ENCODE peak calls at places on chromosomes 12 and 14, in six cellular contexts. One of them, this sample, is unnamed. For H3K36me3, the result is how much of the 10 kb centered on the place peaks cover.

GRCh38 chr12:19515179-19515578 is 75.9 kb downstream of the AEBP2 start:
- DNase-seq in uterus: no peak
- DNase-seq in spleen: no peak
- DNase-seq in CD4-positive, CD25-positive, alpha-beta regulatory T cell: no peak
- DNase-seq in lung: no peak
- DNase-seq in brain microvascular endothelial cell: no peak
- DNase-seq in this sample: no peak

GRCh38 chr12:130965668-130966067 is 12.0 kb downstream of the ADGRD1 start:
- DNase-seq in brain microvascular endothelial cell: no peak
- DNase-seq in CD4-positive, CD25-positive, alpha-beta regulatory T cell: no peak
- DNase-seq in uterus: no peak
- DNase-seq in spleen: no peak
- DNase-seq in lung: no peak
- DNase-seq in this sample: no peak

GRCh38 chr12:45994736-45995135 is 4.4 kb upstream of the SCAF11 start:
- DNase-seq in brain microvascular endothelial cell: no peak
- DNase-seq in CD4-positive, CD25-positive, alpha-beta regulatory T cell: no peak
- DNase-seq in uterus: no peak
- DNase-seq in spleen: no peak
- DNase-seq in lung: no peak
- DNase-seq in this sample: peak

GRCh38 chr14:32311294-32312009 is 17.6 kb upstream of the AKAP6 start:
- DNase-seq in CD4-positive, CD25-positive, alpha-beta regulatory T cell: no peak
- DNase-seq in spleen: no peak
- DNase-seq in lung: no peak
- DNase-seq in brain microvascular endothelial cell: no peak
- DNase-seq in uterus: no peak
- DNase-seq in this sample: no peak

GRCh38 chr14:28596336-28596735 is 170.3 kb upstream of the FOXG1 start:
- DNase-seq in brain microvascular endothelial cell: peak
- DNase-seq in uterus: no peak
- DNase-seq in spleen: no peak
- DNase-seq in CD4-positive, CD25-positive, alpha-beta regulatory T cell: no peak
- DNase-seq in lung: no peak
- DNase-seq in this sample: no peak

GRCh38 chr12:93563807-93564538 is 8.5 kb upstream of the SOCS2 start:
- DNase-seq in spleen: no peak
- DNase-seq in lung: peak
- DNase-seq in CD4-positive, CD25-positive, alpha-beta regulatory T cell: peak
- DNase-seq in brain microvascular endothelial cell: no peak
- DNase-seq in uterus: no peak
- DNase-seq in this sample: peak

GRCh38 chr12:39872425-39872824 is 233.5 kb downstream of the SLC2A13 start:
- DNase-seq in CD4-positive, CD25-positive, alpha-beta regulatory T cell: no peak
- DNase-seq in spleen: no peak
- DNase-seq in uterus: no peak
- DNase-seq in lung: no peak
- DNase-seq in brain microvascular endothelial cell: no peak
- DNase-seq in this sample: no peak

GRCh38 chr12:84637926-84638325 is 274.7 kb downstream of the SLC6A15 start:
- DNase-seq in uterus: no peak
- DNase-seq in CD4-positive, CD25-positive, alpha-beta regulatory T cell: no peak
- DNase-seq in spleen: no peak
- DNase-seq in lung: no peak
- DNase-seq in brain microvascular endothelial cell: peak
- DNase-seq in this sample: no peak

GRCh38 chr12:116376354-116377193 is 99.1 kb upstream of the MED13L start:
- DNase-seq in spleen: no peak
- DNase-seq in lung: no peak
- DNase-seq in uterus: no peak
- DNase-seq in brain microvascular endothelial cell: no peak
- DNase-seq in CD4-positive, CD25-positive, alpha-beta regulatory T cell: no peak
- DNase-seq in this sample: no peak

GRCh38 chr12:98355322-98355721 is 160.1 kb upstream of the TMPO start:
- DNase-seq in uterus: no peak
- DNase-seq in lung: no peak
- DNase-seq in spleen: no peak
- DNase-seq in brain microvascular endothelial cell: peak
- DNase-seq in CD4-positive, CD25-positive, alpha-beta regulatory T cell: no peak
- DNase-seq in this sample: no peak

GRCh38 chr14:97206948-97207347 is 409.8 kb downstream of the VRK1 start:
- DNase-seq in brain microvascular endothelial cell: no peak
- DNase-seq in spleen: no peak
- DNase-seq in lung: no peak
- DNase-seq in uterus: no peak
- DNase-seq in CD4-positive, CD25-positive, alpha-beta regulatory T cell: no peak
- DNase-seq in this sample: no peak

GRCh38 chr12:85866929-85867776 is 6.9 kb upstream of the NTS start:
- DNase-seq in uterus: peak
- DNase-seq in brain microvascular endothelial cell: peak
- DNase-seq in lung: peak
- DNase-seq in spleen: no peak
- DNase-seq in CD4-positive, CD25-positive, alpha-beta regulatory T cell: no peak
- DNase-seq in this sample: peak

GRCh38 chr12:6312529-6313325 is 2.2 kb downstream of the PLEKHG6 start:
- DNase-seq in CD4-positive, CD25-positive, alpha-beta regulatory T cell: no peak
- DNase-seq in spleen: no peak
- DNase-seq in uterus: no peak
- DNase-seq in lung: peak
- DNase-seq in brain microvascular endothelial cell: no peak
- DNase-seq in this sample: peak

GRCh38 chr12:6866920-6867406 is 368 bp upstream of the TPI1 start:
- DNase-seq in lung: no peak
- DNase-seq in uterus: no peak
- DNase-seq in CD4-positive, CD25-positive, alpha-beta regulatory T cell: no peak
- DNase-seq in brain microvascular endothelial cell: peak
- DNase-seq in spleen: peak
- DNase-seq in this sample: peak

GRCh38 chr14:77098470-77099353 is 654 bp downstream of the CIPC start:
- DNase-seq in lung: peak
- DNase-seq in uterus: peak
- DNase-seq in brain microvascular endothelial cell: no peak
- DNase-seq in CD4-positive, CD25-positive, alpha-beta regulatory T cell: no peak
- DNase-seq in spleen: no peak
- DNase-seq in this sample: no peak

GRCh38 chr12:124217508-124217981 is 77.3 kb upstream of the RFLNA start:
- DNase-seq in brain microvascular endothelial cell: peak
- DNase-seq in spleen: no peak
- DNase-seq in lung: no peak
- DNase-seq in uterus: no peak
- DNase-seq in CD4-positive, CD25-positive, alpha-beta regulatory T cell: no peak
- DNase-seq in this sample: no peak

GRCh38 chr12:575129-575502 is 88.1 kb downstream of the NINJ2 start:
- DNase-seq in spleen: no peak
- DNase-seq in CD4-positive, CD25-positive, alpha-beta regulatory T cell: no peak
- DNase-seq in brain microvascular endothelial cell: no peak
- DNase-seq in uterus: no peak
- DNase-seq in lung: no peak
- DNase-seq in this sample: no peak

GRCh38 chr14:31834616-31835015 is 242.5 kb upstream of the ARHGAP5 start:
- DNase-seq in spleen: no peak
- DNase-seq in brain microvascular endothelial cell: peak
- DNase-seq in lung: no peak
- DNase-seq in uterus: no peak
- DNase-seq in CD4-positive, CD25-positive, alpha-beta regulatory T cell: no peak
- DNase-seq in this sample: no peak

GRCh38 chr12:67519824-67520433 is 128.6 kb upstream of the DYRK2 start:
- DNase-seq in CD4-positive, CD25-positive, alpha-beta regulatory T cell: no peak
- DNase-seq in uterus: no peak
- DNase-seq in lung: no peak
- DNase-seq in spleen: no peak
- DNase-seq in brain microvascular endothelial cell: no peak
- DNase-seq in this sample: peak

GRCh38 chr14:58104808-58105207 is 47.2 kb downstream of the ARMH4 start:
- DNase-seq in spleen: no peak
- DNase-seq in uterus: no peak
- DNase-seq in lung: no peak
- DNase-seq in CD4-positive, CD25-positive, alpha-beta regulatory T cell: no peak
- DNase-seq in brain microvascular endothelial cell: peak
- DNase-seq in this sample: no peak

GRCh38 chr12:95605875-95606274 is 54.6 kb upstream of the USP44 start:
- DNase-seq in uterus: no peak
- DNase-seq in lung: no peak
- DNase-seq in spleen: no peak
- DNase-seq in brain microvascular endothelial cell: peak
- DNase-seq in CD4-positive, CD25-positive, alpha-beta regulatory T cell: no peak
- DNase-seq in this sample: no peak

GRCh38 chr12:59357811-59358210 is 238.0 kb upstream of the SLC16A7 start:
- DNase-seq in lung: no peak
- DNase-seq in CD4-positive, CD25-positive, alpha-beta regulatory T cell: no peak
- DNase-seq in brain microvascular endothelial cell: no peak
- DNase-seq in spleen: no peak
- DNase-seq in uterus: no peak
- DNase-seq in this sample: no peak

GRCh38 chr12:6551063-6551461 is 4.8 kb downstream of the IFFO1 start:
- DNase-seq in spleen: peak
- DNase-seq in CD4-positive, CD25-positive, alpha-beta regulatory T cell: no peak
- DNase-seq in lung: no peak
- DNase-seq in uterus: peak
- DNase-seq in brain microvascular endothelial cell: no peak
- DNase-seq in this sample: peak

GRCh38 chr12:3463927-3464326 is 27.1 kb upstream of the PRMT8 start:
- DNase-seq in lung: no peak
- DNase-seq in CD4-positive, CD25-positive, alpha-beta regulatory T cell: no peak
- DNase-seq in uterus: no peak
- DNase-seq in spleen: no peak
- DNase-seq in brain microvascular endothelial cell: no peak
- DNase-seq in this sample: no peak

GRCh38 chr12:118126119-118126757 is 9.7 kb upstream of the PEBP1 start:
- DNase-seq in brain microvascular endothelial cell: no peak
- DNase-seq in CD4-positive, CD25-positive, alpha-beta regulatory T cell: no peak
- DNase-seq in spleen: peak
- DNase-seq in lung: peak
- DNase-seq in uterus: no peak
- DNase-seq in this sample: no peak

GRCh38 chr14:90409209-90409730 is 12.4 kb downstream of the CALM1 start:
- DNase-seq in brain microvascular endothelial cell: peak
- DNase-seq in CD4-positive, CD25-positive, alpha-beta regulatory T cell: no peak
- DNase-seq in lung: no peak
- DNase-seq in uterus: peak
- DNase-seq in spleen: no peak
- DNase-seq in this sample: no peak

GRCh38 chr12:117124421-117125274 is 25.4 kb upstream of the TESC start:
- DNase-seq in lung: no peak
- DNase-seq in uterus: no peak
- DNase-seq in brain microvascular endothelial cell: no peak
- DNase-seq in CD4-positive, CD25-positive, alpha-beta regulatory T cell: no peak
- DNase-seq in spleen: no peak
- DNase-seq in this sample: no peak

GRCh38 chr14:101119830-101120571 is 216.5 kb upstream of the RTL1 start:
- DNase-seq in CD4-positive, CD25-positive, alpha-beta regulatory T cell: no peak
- DNase-seq in uterus: peak
- DNase-seq in brain microvascular endothelial cell: no peak
- DNase-seq in lung: peak
- DNase-seq in spleen: peak
- DNase-seq in this sample: peak

GRCh38 chr14:45227566-45227965 is 25.4 kb downstream of the MIS18BP1 start:
- DNase-seq in brain microvascular endothelial cell: no peak
- DNase-seq in uterus: no peak
- DNase-seq in CD4-positive, CD25-positive, alpha-beta regulatory T cell: no peak
- DNase-seq in spleen: no peak
- DNase-seq in lung: no peak
- DNase-seq in this sample: no peak

DNA sequence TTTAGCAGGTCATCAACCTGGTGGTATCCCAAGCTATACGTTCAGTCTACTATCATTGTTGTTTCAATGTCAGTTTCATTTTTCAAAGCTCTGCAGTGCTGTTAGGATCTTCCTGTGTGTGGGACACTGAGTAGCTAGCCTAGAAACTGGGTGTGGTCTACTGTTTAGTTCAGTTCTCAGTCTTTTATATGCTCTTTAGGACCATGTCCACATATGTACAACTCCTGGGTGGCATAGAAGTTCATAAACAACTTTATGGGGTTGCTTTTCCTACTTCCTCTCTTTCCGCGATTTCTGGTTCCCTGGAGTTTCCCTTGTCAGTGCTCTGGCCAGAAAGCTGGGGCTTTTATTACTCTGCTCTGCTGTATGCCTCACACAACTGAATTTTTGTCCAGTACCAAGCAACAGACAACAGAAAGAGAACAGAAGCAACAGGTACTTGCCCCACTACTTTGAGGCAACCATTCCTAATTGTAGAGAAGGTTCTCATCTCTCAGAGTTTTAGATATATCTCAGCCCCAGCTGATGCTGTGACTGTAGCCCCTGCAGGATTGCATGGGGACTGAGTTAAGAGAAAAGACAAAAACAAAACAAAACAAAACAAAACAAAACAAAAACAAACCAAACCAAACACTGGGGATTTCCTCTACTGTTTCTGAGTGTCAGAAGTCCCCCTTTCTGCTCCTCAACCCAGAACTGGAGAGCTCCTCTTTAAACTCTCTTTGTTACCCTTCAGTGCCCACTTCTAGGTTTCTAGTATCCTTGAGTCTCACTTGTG is 30.3 kb downstream of the MIS18BP1 start:
- DNase-seq in lung: no peak
- DNase-seq in spleen: no peak
- DNase-seq in uterus: no peak
- DNase-seq in brain microvascular endothelial cell: no peak
- DNase-seq in CD4-positive, CD25-positive, alpha-beta regulatory T cell: no peak
- DNase-seq in this sample: no peak
- H3K36me3 ChIP-seq in lung: under half
- H3K36me3 ChIP-seq in spleen: under half
- H3K36me3 ChIP-seq in uterus: under half
- H3K36me3 ChIP-seq in brain microvascular endothelial cell: under half
- H3K36me3 ChIP-seq in CD4-positive, CD25-positive, alpha-beta regulatory T cell: under half
- H3K36me3 ChIP-seq in this sample: under half

GRCh38 chr12:104792570-104792969 is 165.5 kb downstream of the SLC41A2 start:
- DNase-seq in brain microvascular endothelial cell: peak
- DNase-seq in lung: no peak
- DNase-seq in CD4-positive, CD25-positive, alpha-beta regulatory T cell: no peak
- DNase-seq in spleen: no peak
- DNase-seq in uterus: peak
- DNase-seq in this sample: no peak
- H3K4me3 ChIP-seq in brain microvascular endothelial cell: no peak
- H3K4me3 ChIP-seq in lung: no peak
- H3K4me3 ChIP-seq in CD4-positive, CD25-positive, alpha-beta regulatory T cell: no peak
- H3K4me3 ChIP-seq in spleen: no peak
- H3K4me3 ChIP-seq in uterus: no peak
- H3K4me3 ChIP-seq in this sample: no peak

DNA sequence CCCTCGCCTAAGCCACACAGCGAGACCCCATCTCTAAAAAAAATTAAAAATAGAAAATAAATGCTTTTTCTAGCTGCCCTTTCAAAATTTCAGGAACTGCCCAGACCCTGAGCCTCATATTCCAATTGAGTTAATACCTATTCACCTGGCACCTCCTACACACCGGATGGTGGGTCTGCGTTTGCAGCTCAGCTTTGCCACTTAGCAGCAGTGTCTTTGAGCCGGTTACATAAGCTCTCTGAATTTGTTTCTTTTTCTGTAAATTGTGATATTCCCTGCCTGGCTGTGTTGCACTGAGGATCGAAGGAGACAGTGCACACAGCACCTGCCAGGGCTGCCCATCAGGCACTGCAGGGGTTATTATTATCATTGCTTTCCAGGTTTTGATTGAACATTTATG is 125.6 kb downstream of the EML1 start:
- DNase-seq in CD4-positive, CD25-positive, alpha-beta regulatory T cell: no peak
- DNase-seq in brain microvascular endothelial cell: no peak
- DNase-seq in spleen: no peak
- DNase-seq in uterus: no peak
- DNase-seq in lung: no peak
- DNase-seq in this sample: no peak
- H3K36me3 ChIP-seq in CD4-positive, CD25-positive, alpha-beta regulatory T cell: under half
- H3K36me3 ChIP-seq in brain microvascular endothelial cell: under half
- H3K36me3 ChIP-seq in spleen: under half
- H3K36me3 ChIP-seq in uterus: under half
- H3K36me3 ChIP-seq in lung: under half
- H3K36me3 ChIP-seq in this sample: under half

GRCh38 chr14:94612580-94613554 is 676 bp downstream of the SERPINA3 start:
- DNase-seq in lung: no peak
- DNase-seq in uterus: peak
- DNase-seq in brain microvascular endothelial cell: no peak
- DNase-seq in spleen: peak
- DNase-seq in CD4-positive, CD25-positive, alpha-beta regulatory T cell: no peak
- DNase-seq in this sample: no peak
- H3K4me3 ChIP-seq in lung: no peak
- H3K4me3 ChIP-seq in uterus: peak
- H3K4me3 ChIP-seq in brain microvascular endothelial cell: no peak
- H3K4me3 ChIP-seq in spleen: no peak
- H3K4me3 ChIP-seq in CD4-positive, CD25-positive, alpha-beta regulatory T cell: no peak
- H3K4me3 ChIP-seq in this sample: no peak